ENCODE peak calls at places on chromosomes 3 and 15, in eight cellular contexts. U is IMR-90; X is KBM-7; V is A549; G is HEK293T; M is activated T-cell treated with anti-CD3 and anti-CD28 coated beads for 1 hour; L is activated naive CD4-positive, alpha-beta T cell; K is head of caudate nucleus. Z is an unnamed sample.

GRCh38 chr3:194879991-194880939 is 194.6 kb downstream of the FAM43A start:
- DNase-seq in M (no peak), X (peak; percentile 68), V (no peak), K (peak; percentile 43), G (no peak), L (no peak), U (peak; percentile 47), Z (no peak)

GRCh38 chr3:11034297-11035000 is 41.9 kb downstream of the SLC6A1 start:
- DNase-seq in V (no peak), K (no peak), G (no peak), M (no peak), X (no peak), L (no peak), U (no peak), Z (no peak)

GRCh38 chr3:146072824-146073223 is 88.2 kb downstream of the PLOD2 start:
- DNase-seq in V (no peak), K (no peak), G (no peak), M (no peak), U (peak; percentile 55), L (no peak), X (no peak), Z (no peak)

GRCh38 chr3:72996473-72997333 is at the start of gene PPP4R2:
- DNase-seq in G (peak; percentile 85), U (peak; percentile 88), V (peak; percentile 72), M (peak; percentile 82), K (peak; percentile 87), X (peak; percentile 91), L (peak; percentile 73), Z (peak; percentile 50)

GRCh38 chr15:60507596-60508424 is 28.9 kb upstream of the ICE2 start:
- DNase-seq in X (peak; percentile 85), U (peak; percentile 77), G (peak; percentile 49), M (peak; percentile 21), K (no peak), L (no peak), V (peak; percentile 75), Z (peak; percentile 24)

GRCh38 chr3:98343647-98344507 is 9.8 kb upstream of the OR5K4 start:
- DNase-seq in X (peak; percentile 73), V (peak; percentile 24), G (peak; percentile 62), M (no peak), U (peak; percentile 17), K (no peak), L (no peak), Z (no peak)

GRCh38 chr15:44193651-44194396 is 1.2 kb downstream of the FRMD5 start:
- DNase-seq in V (peak; percentile 8), X (no peak), K (peak; percentile 24), G (peak; percentile 12), L (no peak), M (no peak), U (peak; percentile 55), Z (no peak)

GRCh38 chr3:192188218-192188835 is 539.0 kb downstream of the FGF12 start:
- DNase-seq in X (peak; percentile 47), L (peak; percentile 5), V (peak; percentile 21), G (peak; percentile 34), U (peak; percentile 4), M (peak; percentile 2), K (no peak), Z (no peak)

GRCh38 chr3:3628676-3629328 is 170.4 kb upstream of the LRRN1 start:
- DNase-seq in M (no peak), G (no peak), V (no peak), X (no peak), K (no peak), L (no peak), U (no peak), Z (no peak)

GRCh38 chr3:197237897-197238296 is 60.5 kb downstream of the DLG1 start:
- DNase-seq in L (no peak), U (no peak), X (no peak), V (no peak), G (no peak), M (no peak), K (no peak), Z (no peak)

GRCh38 chr3:44554626-44555592 is at the start of gene ZKSCAN7:
- DNase-seq in K (peak; percentile 56), X (no peak), L (peak; percentile 10), U (peak; percentile 40), G (no peak), M (peak; percentile 28), V (no peak), Z (no peak)

GRCh38 chr15:55856506-55856905 is 113.6 kb upstream of the PRTG start:
- DNase-seq in L (no peak), V (no peak), M (no peak), X (no peak), G (no peak), U (peak; percentile 47), K (no peak), Z (no peak)

GRCh38 chr15:70271422-70272088 is 173.8 kb upstream of the TLE3 start:
- DNase-seq in U (peak; percentile 95), G (peak; percentile 29), M (no peak), X (no peak), L (no peak), K (peak; percentile 62), V (peak; percentile 97), Z (peak; percentile 93)

GRCh38 chr15:73928971-73929627 is 2.8 kb downstream of the LOXL1 start:
- DNase-seq in K (no peak), L (no peak), U (no peak), V (no peak), X (no peak), G (no peak), M (no peak), Z (no peak)

GRCh38 chr15:57635300-57635944 is 43.7 kb downstream of the MYZAP start:
- DNase-seq in X (no peak), K (no peak), V (no peak), L (no peak), G (no peak), M (no peak), U (no peak), Z (no peak)

GRCh38 chr3:179729086-179729485 is 76.2 kb downstream of the USP13 start:
- DNase-seq in K (no peak), U (no peak), M (no peak), L (no peak), X (no peak), G (no peak), V (no peak), Z (no peak)

GRCh38 chr15:63504979-63505841 is 817 bp downstream of the USP3 start:
- DNase-seq in X (peak; percentile 85), K (peak; percentile 52), L (no peak), M (no peak), V (no peak), U (peak; percentile 51), G (peak; percentile 8), Z (no peak)

GRCh38 chr3:37453393-37454391 is 279.3 kb upstream of the LRRFIP2 start:
- DNase-seq in U (no peak), M (no peak), V (no peak), X (peak; percentile 45), L (no peak), K (peak; percentile 63), G (peak; percentile 29), Z (no peak)

Z was measured in AG04449.